ENCODE peak calls at places on chromosome 21, in five cellular contexts. One of them, this sample, is unnamed.

GRCh38 chr21:34526618-34527290 is 14.7 kb upstream of the KCNE1 start:
- DNase-seq in prostate gland: peak
- DNase-seq in AG20443: peak
- DNase-seq in activated naive CD4-positive, alpha-beta T cell treated with anti-CD3 and anti-CD28 coated beads for 36 hours: peak
- DNase-seq in fibroblast of the aortic adventitia: peak
- DNase-seq in this sample: peak

GRCh38 chr21:45767071-45768006 is 123.8 kb downstream of the PCBP3 start:
- DNase-seq in prostate gland: no peak
- DNase-seq in AG20443: no peak
- DNase-seq in fibroblast of the aortic adventitia: peak
- DNase-seq in activated naive CD4-positive, alpha-beta T cell treated with anti-CD3 and anti-CD28 coated beads for 36 hours: peak
- DNase-seq in this sample: no peak

GRCh38 chr21:42250422-42251403 is 31.8 kb downstream of the ABCG1 start:
- DNase-seq in activated naive CD4-positive, alpha-beta T cell treated with anti-CD3 and anti-CD28 coated beads for 36 hours: no peak
- DNase-seq in prostate gland: no peak
- DNase-seq in fibroblast of the aortic adventitia: no peak
- DNase-seq in AG20443: no peak
- DNase-seq in this sample: no peak

GRCh38 chr21:42851812-42852665 is 27.3 kb downstream of the WDR4 start:
- DNase-seq in fibroblast of the aortic adventitia: no peak
- DNase-seq in activated naive CD4-positive, alpha-beta T cell treated with anti-CD3 and anti-CD28 coated beads for 36 hours: no peak
- DNase-seq in AG20443: no peak
- DNase-seq in prostate gland: no peak
- DNase-seq in this sample: no peak

GRCh38 chr21:41857771-41858300 is 21.3 kb downstream of the PRDM15 start:
- DNase-seq in prostate gland: no peak
- DNase-seq in activated naive CD4-positive, alpha-beta T cell treated with anti-CD3 and anti-CD28 coated beads for 36 hours: no peak
- DNase-seq in fibroblast of the aortic adventitia: no peak
- DNase-seq in AG20443: no peak
- DNase-seq in this sample: no peak

GRCh38 chr21:41663805-41664788 is 102.8 kb downstream of the RIPK4 start:
- DNase-seq in activated naive CD4-positive, alpha-beta T cell treated with anti-CD3 and anti-CD28 coated beads for 36 hours: no peak
- DNase-seq in prostate gland: no peak
- DNase-seq in AG20443: no peak
- DNase-seq in fibroblast of the aortic adventitia: no peak
- DNase-seq in this sample: no peak

GRCh38 chr21:30395731-30396130 is at the start of gene KRTAP13-1:
- DNase-seq in fibroblast of the aortic adventitia: no peak
- DNase-seq in AG20443: no peak
- DNase-seq in activated naive CD4-positive, alpha-beta T cell treated with anti-CD3 and anti-CD28 coated beads for 36 hours: no peak
- DNase-seq in prostate gland: no peak
- DNase-seq in this sample: no peak

GRCh38 chr21:41664881-41665765 is 101.7 kb downstream of the RIPK4 start:
- DNase-seq in activated naive CD4-positive, alpha-beta T cell treated with anti-CD3 and anti-CD28 coated beads for 36 hours: no peak
- DNase-seq in AG20443: peak
- DNase-seq in fibroblast of the aortic adventitia: peak
- DNase-seq in prostate gland: no peak
- DNase-seq in this sample: no peak

GRCh38 chr21:31459457-31459856 is 115.4 kb upstream of the TIAM1 start:
- DNase-seq in prostate gland: no peak
- DNase-seq in AG20443: no peak
- DNase-seq in fibroblast of the aortic adventitia: no peak
- DNase-seq in activated naive CD4-positive, alpha-beta T cell treated with anti-CD3 and anti-CD28 coated beads for 36 hours: no peak
- DNase-seq in this sample: peak

GRCh38 chr21:41529769-41530168 is 21.8 kb upstream of the TMPRSS2 start:
- DNase-seq in activated naive CD4-positive, alpha-beta T cell treated with anti-CD3 and anti-CD28 coated beads for 36 hours: no peak
- DNase-seq in prostate gland: no peak
- DNase-seq in AG20443: no peak
- DNase-seq in fibroblast of the aortic adventitia: no peak
- DNase-seq in this sample: no peak

GRCh38 chr21:38159355-38159754 is 97.4 kb upstream of the KCNJ15 start:
- DNase-seq in prostate gland: peak
- DNase-seq in activated naive CD4-positive, alpha-beta T cell treated with anti-CD3 and anti-CD28 coated beads for 36 hours: peak
- DNase-seq in AG20443: peak
- DNase-seq in fibroblast of the aortic adventitia: peak
- DNase-seq in this sample: peak

GRCh38 chr21:44579056-44579832 is 1.2 kb downstream of the KRTAP10-5 start:
- DNase-seq in AG20443: no peak
- DNase-seq in fibroblast of the aortic adventitia: no peak
- DNase-seq in activated naive CD4-positive, alpha-beta T cell treated with anti-CD3 and anti-CD28 coated beads for 36 hours: no peak
- DNase-seq in prostate gland: no peak
- DNase-seq in this sample: no peak

GRCh38 chr21:15249285-15249993 is 184.6 kb upstream of the NRIP1 start:
- DNase-seq in prostate gland: no peak
- DNase-seq in fibroblast of the aortic adventitia: peak
- DNase-seq in AG20443: no peak
- DNase-seq in activated naive CD4-positive, alpha-beta T cell treated with anti-CD3 and anti-CD28 coated beads for 36 hours: no peak
- DNase-seq in this sample: no peak

GRCh38 chr21:45420061-45420521 is 15.1 kb downstream of the COL18A1 start:
- DNase-seq in AG20443: no peak
- DNase-seq in activated naive CD4-positive, alpha-beta T cell treated with anti-CD3 and anti-CD28 coated beads for 36 hours: no peak
- DNase-seq in fibroblast of the aortic adventitia: no peak
- DNase-seq in prostate gland: peak
- DNase-seq in this sample: no peak

GRCh38 chr21:15831497-15831896 is 101.7 kb downstream of the USP25 start:
- DNase-seq in AG20443: no peak
- DNase-seq in fibroblast of the aortic adventitia: no peak
- DNase-seq in prostate gland: no peak
- DNase-seq in activated naive CD4-positive, alpha-beta T cell treated with anti-CD3 and anti-CD28 coated beads for 36 hours: no peak
- DNase-seq in this sample: no peak

GRCh38 chr21:18603246-18603645 is 199.7 kb upstream of the TMPRSS15 start:
- DNase-seq in AG20443: no peak
- DNase-seq in prostate gland: no peak
- DNase-seq in fibroblast of the aortic adventitia: no peak
- DNase-seq in activated naive CD4-positive, alpha-beta T cell treated with anti-CD3 and anti-CD28 coated beads for 36 hours: no peak
- DNase-seq in this sample: no peak

GRCh38 chr21:30935121-30935888 is 53.9 kb upstream of the KRTAP11-1 start:
- DNase-seq in prostate gland: no peak
- DNase-seq in activated naive CD4-positive, alpha-beta T cell treated with anti-CD3 and anti-CD28 coated beads for 36 hours: no peak
- DNase-seq in AG20443: no peak
- DNase-seq in fibroblast of the aortic adventitia: no peak
- DNase-seq in this sample: no peak

GRCh38 chr21:27277122-27277521 is 310.2 kb upstream of the ADAMTS5 start:
- DNase-seq in prostate gland: no peak
- DNase-seq in fibroblast of the aortic adventitia: peak
- DNase-seq in activated naive CD4-positive, alpha-beta T cell treated with anti-CD3 and anti-CD28 coated beads for 36 hours: no peak
- DNase-seq in AG20443: peak
- DNase-seq in this sample: no peak

GRCh38 chr21:42009018-42009830 is 936 bp downstream of the ZBTB21 start:
- DNase-seq in prostate gland: peak
- DNase-seq in activated naive CD4-positive, alpha-beta T cell treated with anti-CD3 and anti-CD28 coated beads for 36 hours: peak
- DNase-seq in AG20443: peak
- DNase-seq in fibroblast of the aortic adventitia: peak
- DNase-seq in this sample: no peak

GRCh38 chr21:23162213-23162946 is 2164.2 kb downstream of the NCAM2 start:
- DNase-seq in fibroblast of the aortic adventitia: no peak
- DNase-seq in activated naive CD4-positive, alpha-beta T cell treated with anti-CD3 and anti-CD28 coated beads for 36 hours: no peak
- DNase-seq in prostate gland: no peak
- DNase-seq in AG20443: no peak
- DNase-seq in this sample: no peak

GRCh38 chr21:44973598-44973997 is 33.8 kb downstream of the SLX9 start:
- DNase-seq in prostate gland: no peak
- DNase-seq in fibroblast of the aortic adventitia: no peak
- DNase-seq in activated naive CD4-positive, alpha-beta T cell treated with anti-CD3 and anti-CD28 coated beads for 36 hours: no peak
- DNase-seq in AG20443: no peak
- DNase-seq in this sample: no peak

GRCh38 chr21:45525153-45525909 is 16.9 kb downstream of the SLC19A1 start:
- DNase-seq in AG20443: no peak
- DNase-seq in prostate gland: no peak
- DNase-seq in activated naive CD4-positive, alpha-beta T cell treated with anti-CD3 and anti-CD28 coated beads for 36 hours: no peak
- DNase-seq in fibroblast of the aortic adventitia: no peak
- DNase-seq in this sample: no peak

GRCh38 chr21:32184059-32184458 is 94.8 kb downstream of the MIS18A start:
- DNase-seq in prostate gland: no peak
- DNase-seq in AG20443: no peak
- DNase-seq in activated naive CD4-positive, alpha-beta T cell treated with anti-CD3 and anti-CD28 coated beads for 36 hours: no peak
- DNase-seq in fibroblast of the aortic adventitia: no peak
- DNase-seq in this sample: no peak

GRCh38 chr21:39087238-39087975 is 95.8 kb downstream of the PSMG1 start:
- DNase-seq in prostate gland: no peak
- DNase-seq in AG20443: no peak
- DNase-seq in activated naive CD4-positive, alpha-beta T cell treated with anti-CD3 and anti-CD28 coated beads for 36 hours: no peak
- DNase-seq in fibroblast of the aortic adventitia: peak
- DNase-seq in this sample: no peak

GRCh38 chr21:38797470-38797869 is 8.3 kb upstream of the ETS2 start:
- DNase-seq in AG20443: peak
- DNase-seq in fibroblast of the aortic adventitia: no peak
- DNase-seq in activated naive CD4-positive, alpha-beta T cell treated with anti-CD3 and anti-CD28 coated beads for 36 hours: no peak
- DNase-seq in prostate gland: no peak
- DNase-seq in this sample: no peak

GRCh38 chr21:43988506-43989230 is 23.4 kb upstream of the TRAPPC10 start:
- DNase-seq in fibroblast of the aortic adventitia: no peak
- DNase-seq in AG20443: no peak
- DNase-seq in activated naive CD4-positive, alpha-beta T cell treated with anti-CD3 and anti-CD28 coated beads for 36 hours: no peak
- DNase-seq in prostate gland: no peak
- DNase-seq in this sample: no peak

GRCh38 chr21:28393279-28393678 is 599.4 kb downstream of the LTN1 start:
- DNase-seq in activated naive CD4-positive, alpha-beta T cell treated with anti-CD3 and anti-CD28 coated beads for 36 hours: no peak
- DNase-seq in AG20443: no peak
- DNase-seq in prostate gland: no peak
- DNase-seq in fibroblast of the aortic adventitia: no peak
- DNase-seq in this sample: no peak

GRCh38 chr21:38664821-38665220 is 140.9 kb upstream of the ETS2 start:
- DNase-seq in AG20443: peak
- DNase-seq in activated naive CD4-positive, alpha-beta T cell treated with anti-CD3 and anti-CD28 coated beads for 36 hours: no peak
- DNase-seq in fibroblast of the aortic adventitia: no peak
- DNase-seq in prostate gland: no peak
- DNase-seq in this sample: no peak

GRCh38 chr21:44875341-44875740 is 1.9 kb upstream of the PTTG1IP start:
- DNase-seq in activated naive CD4-positive, alpha-beta T cell treated with anti-CD3 and anti-CD28 coated beads for 36 hours: peak
- DNase-seq in fibroblast of the aortic adventitia: peak
- DNase-seq in prostate gland: peak
- DNase-seq in AG20443: peak
- DNase-seq in this sample: no peak